ENCODE peak calls at places on chromosome 13, in four cellular contexts. W is colonic mucosa, D is Caco-2, Q is adipocyte. S is an unnamed sample. For H3K36me3, the result is how much of the 10 kb centered on the place peaks cover.

GRCh38 chr13:98284677-98285076 is 107.6 kb upstream of the RNF113B start:
- DNase-seq in W (no peak), D (no peak), Q (no peak), S (no peak)

GRCh38 chr13:85287528-85287927 is 511.7 kb downstream of the SLITRK6 start:
- DNase-seq in W (no peak), D (no peak), Q (no peak), S (no peak)

GRCh38 chr13:114268344-114269280 is 12.8 kb upstream of the UPF3A start:
- DNase-seq in W (no peak), D (no peak), Q (no peak), S (no peak)

GRCh38 chr13:50428183-50428877 is 413.1 kb downstream of the KCNRG start:
- DNase-seq in W (no peak), D (no peak), Q (no peak), S (no peak)

GRCh38 chr13:20127263-20127562 is 33.6 kb downstream of the GJA3 start:
- DNase-seq in W (no peak), D (no peak), Q (no peak), S (no peak)

GRCh38 chr13:61413572-61413971 is 2.1 kb downstream of the PCDH20 start:
- DNase-seq in W (no peak), D (no peak), Q (no peak), S (no peak)

GRCh38 chr13:105363747-105364177 is 1171.7 kb downstream of the EFNB2 start:
- DNase-seq in W (no peak), D (no peak), Q (no peak), S (no peak)

GRCh38 chr13:61149333-61149730 is 266.3 kb downstream of the PCDH20 start:
- DNase-seq in W (no peak), D (no peak), Q (no peak), S (no peak)

GRCh38 chr13:106612688-106613087 is 44.8 kb upstream of the ARGLU1 start:
- DNase-seq in W (peak), D (no peak), Q (peak), S (peak)

GRCh38 chr13:26956532-26957142 is 196.1 kb upstream of the GPR12 start:
- DNase-seq in W (peak), D (peak), Q (no peak), S (no peak)

GRCh38 chr13:35699805-35700204 is 223.3 kb upstream of the MAB21L1 start:
- DNase-seq in W (no peak), D (no peak), Q (peak), S (peak)

GRCh38 chr13:26019881-26020535 is 31.8 kb downstream of the SHISA2 start:
- DNase-seq in W (no peak), D (no peak), Q (peak), S (peak)

GRCh38 chr13:108895220-108895704 is 265.9 kb downstream of the MYO16 start:
- DNase-seq in W (no peak), D (no peak), Q (peak), S (peak)

GRCh38 chr13:39527961-39528720 is 74.9 kb downstream of the LHFPL6 start:
- DNase-seq in W (no peak), D (no peak), Q (peak), S (peak)

GRCh38 chr13:50969691-50970090 is 60.1 kb downstream of the RNASEH2B start:
- DNase-seq in W (no peak), D (peak), Q (peak), S (peak)

GRCh38 chr13:39616087-39616694 is 13.2 kb upstream of the LHFPL6 start:
- DNase-seq in W (peak), D (peak), Q (peak), S (peak)

GRCh38 chr13:66689037-66689619 is 541.0 kb downstream of the PCDH9 start:
- DNase-seq in W (no peak), D (no peak), Q (no peak), S (no peak)

GRCh38 chr13:95113601-95114000 is 187.7 kb downstream of the ABCC4 start:
- DNase-seq in W (no peak), D (no peak), Q (no peak), S (no peak)

GRCh38 chr13:47433461-47434005 is 536.7 kb upstream of the HTR2A start:
- DNase-seq in W (no peak), D (no peak), Q (no peak), S (peak)

GRCh38 chr13:91546865-91547264 is 148.4 kb downstream of the GPC5 start:
- DNase-seq in W (no peak), D (no peak), Q (no peak), S (no peak)

GRCh38 chr13:94345374-94346195 is 133.9 kb downstream of the DCT start:
- DNase-seq in W (no peak), D (no peak), Q (peak), S (no peak)

GRCh38 chr13:60509601-60510386 is 112.8 kb downstream of the TDRD3 start:
- DNase-seq in W (no peak), D (no peak), Q (peak), S (no peak)

GRCh38 chr13:21478881-21479808 is 20.0 kb upstream of the ZDHHC20 start:
- DNase-seq in W (peak), D (no peak), Q (peak), S (peak)

GRCh38 chr13:43878897-43879322 is 630 bp downstream of the CCDC122 start:
- DNase-seq in W (peak), D (peak), Q (peak), S (peak)

GRCh38 chr13:101514695-101515275 is 62.3 kb downstream of the ITGBL1 start:
- DNase-seq in W (peak), D (no peak), Q (peak), S (peak)

GRCh38 chr13:25752957-25753540 is 298.8 kb downstream of the SHISA2 start:
- DNase-seq in W (peak), D (no peak), Q (peak), S (peak)

GRCh38 chr13:33509642-33510229 is 224.2 kb upstream of the STARD13 start:
- DNase-seq in W (peak), D (no peak), Q (no peak), S (no peak)
- H3K4me3 ChIP-seq in W (no peak), D (no peak), Q (peak), S (no peak)

DNA sequence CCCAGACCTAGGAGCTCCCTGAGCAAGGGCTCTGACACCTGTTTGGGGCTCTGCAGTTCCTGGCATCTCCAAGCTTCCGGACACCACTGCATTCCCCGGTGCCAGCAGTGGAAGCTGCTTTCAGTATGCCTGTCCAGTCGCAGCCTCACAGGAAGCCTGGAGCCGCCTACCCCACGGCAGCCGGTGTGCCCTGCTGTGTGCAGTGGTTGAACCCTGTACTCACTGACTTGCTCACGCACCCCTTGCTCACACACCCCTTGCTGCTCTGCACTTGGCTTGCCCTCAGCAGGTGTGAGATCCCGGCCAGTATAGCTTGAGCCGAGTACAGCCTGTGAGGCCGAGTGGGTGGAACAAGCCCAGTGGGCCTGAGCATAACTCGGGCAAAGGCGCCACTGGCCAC is 70.3 kb downstream of the PIBF1 start:
- DNase-seq in W (no peak), D (no peak), Q (no peak), S (no peak)
- H3K36me3 ChIP-seq in W (under half), D (under half), Q (under half), S (under half)

GRCh38 chr13:80989241-80989640 is 648.3 kb upstream of the SPRY2 start:
- DNase-seq in W (no peak), D (no peak), Q (no peak), S (no peak)

GRCh38 chr13:80989770-80990169 is 648.8 kb upstream of the SPRY2 start:
- DNase-seq in W (no peak), D (no peak), Q (no peak), S (no peak)

GRCh38 chr13:80988752-80989151 is 647.8 kb upstream of the SPRY2 start:
- DNase-seq in W (no peak), D (no peak), Q (no peak), S (no peak)
- H3K4me3 ChIP-seq in W (no peak), D (no peak), Q (peak), S (no peak)

GRCh38 chr13:29516012-29516411 is 79.5 kb downstream of the SLC7A1 start:
- DNase-seq in W (no peak), D (no peak), Q (no peak), S (no peak)

GRCh38 chr13:29515372-29515771 is 80.1 kb downstream of the SLC7A1 start:
- DNase-seq in W (no peak), D (no peak), Q (no peak), S (no peak)

GRCh38 chr13:29513002-29513980 is 82.2 kb downstream of the SLC7A1 start:
- DNase-seq in W (no peak), D (no peak), Q (no peak), S (no peak)

GRCh38 chr13:29513981-29514719 is 81.3 kb downstream of the SLC7A1 start:
- DNase-seq in W (no peak), D (peak), Q (no peak), S (no peak)

GRCh38 chr13:29514720-29515310 is 80.7 kb downstream of the SLC7A1 start:
- DNase-seq in W (no peak), D (peak), Q (no peak), S (no peak)
- H3K36me3 ChIP-seq in W (under half), D (under half), Q (half or more), S (half or more)

GRCh38 chr13:110234532-110234931 is 72.4 kb downstream of the COL4A1 start:
- DNase-seq in W (no peak), D (no peak), Q (no peak), S (no peak)

GRCh38 chr13:110232146-110232545 is 74.8 kb downstream of the COL4A1 start:
- DNase-seq in W (no peak), D (no peak), Q (no peak), S (no peak)

GRCh38 chr13:110232756-110233155 is 74.2 kb downstream of the COL4A1 start:
- DNase-seq in W (no peak), D (no peak), Q (no peak), S (no peak)

GRCh38 chr13:110233682-110234280 is 73.2 kb downstream of the COL4A1 start:
- DNase-seq in W (no peak), D (no peak), Q (no peak), S (no peak)

GRCh38 chr13:110233181-110233641 is 73.7 kb downstream of the COL4A1 start:
- DNase-seq in W (no peak), D (no peak), Q (peak), S (peak)
- H3K4me3 ChIP-seq in W (no peak), D (no peak), Q (peak), S (no peak)

GRCh38 chr13:46352810-46353209 is 34.2 kb downstream of the RUBCNL start:
- DNase-seq in W (no peak), D (no peak), Q (no peak), S (no peak)
- H3K36me3 ChIP-seq in W (under half), D (under half), Q (under half), S (under half)

GRCh38 chr13:28532226-28533048 is 37.5 kb upstream of the FLT1 start:
- DNase-seq in W (no peak), D (no peak), Q (peak), S (no peak)

GRCh38 chr13:28531195-28531955 is 36.4 kb upstream of the FLT1 start:
- DNase-seq in W (peak), D (no peak), Q (peak), S (peak)

GRCh38 chr13:28533049-28533436 is 38.1 kb upstream of the FLT1 start:
- DNase-seq in W (no peak), D (no peak), Q (peak), S (no peak)

GRCh38 chr13:28530729-28531194 is 35.8 kb upstream of the FLT1 start:
- DNase-seq in W (no peak), D (no peak), Q (peak), S (no peak)

GRCh38 chr13:28531956-28532225 is 37.0 kb upstream of the FLT1 start:
- DNase-seq in W (no peak), D (no peak), Q (no peak), S (no peak)
- H3K4me3 ChIP-seq in W (no peak), D (no peak), Q (peak), S (peak)

DNA sequence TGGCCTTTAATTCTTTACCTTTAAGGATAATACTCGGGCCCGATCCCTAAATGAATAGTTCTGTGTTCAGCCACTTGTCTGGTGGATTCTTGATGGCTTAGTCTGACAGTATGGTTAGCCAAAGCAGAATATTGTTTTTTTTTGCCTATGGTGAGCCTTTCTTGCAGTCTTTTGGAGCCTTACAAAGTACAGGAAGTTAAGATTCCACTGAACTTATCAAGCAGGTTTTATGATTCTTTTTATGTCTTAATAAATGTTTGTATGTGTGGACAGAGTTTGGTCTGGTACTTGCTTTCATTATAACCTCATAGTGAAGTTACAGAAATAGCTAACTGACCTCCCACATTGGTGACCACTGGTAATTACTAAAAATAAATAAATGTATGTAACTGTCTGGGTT is 17.1 kb downstream of the PCCA start:
- DNase-seq in W (no peak), D (no peak), Q (no peak), S (no peak)
- H3K36me3 ChIP-seq in W (under half), D (under half), Q (under half), S (under half)

DNA sequence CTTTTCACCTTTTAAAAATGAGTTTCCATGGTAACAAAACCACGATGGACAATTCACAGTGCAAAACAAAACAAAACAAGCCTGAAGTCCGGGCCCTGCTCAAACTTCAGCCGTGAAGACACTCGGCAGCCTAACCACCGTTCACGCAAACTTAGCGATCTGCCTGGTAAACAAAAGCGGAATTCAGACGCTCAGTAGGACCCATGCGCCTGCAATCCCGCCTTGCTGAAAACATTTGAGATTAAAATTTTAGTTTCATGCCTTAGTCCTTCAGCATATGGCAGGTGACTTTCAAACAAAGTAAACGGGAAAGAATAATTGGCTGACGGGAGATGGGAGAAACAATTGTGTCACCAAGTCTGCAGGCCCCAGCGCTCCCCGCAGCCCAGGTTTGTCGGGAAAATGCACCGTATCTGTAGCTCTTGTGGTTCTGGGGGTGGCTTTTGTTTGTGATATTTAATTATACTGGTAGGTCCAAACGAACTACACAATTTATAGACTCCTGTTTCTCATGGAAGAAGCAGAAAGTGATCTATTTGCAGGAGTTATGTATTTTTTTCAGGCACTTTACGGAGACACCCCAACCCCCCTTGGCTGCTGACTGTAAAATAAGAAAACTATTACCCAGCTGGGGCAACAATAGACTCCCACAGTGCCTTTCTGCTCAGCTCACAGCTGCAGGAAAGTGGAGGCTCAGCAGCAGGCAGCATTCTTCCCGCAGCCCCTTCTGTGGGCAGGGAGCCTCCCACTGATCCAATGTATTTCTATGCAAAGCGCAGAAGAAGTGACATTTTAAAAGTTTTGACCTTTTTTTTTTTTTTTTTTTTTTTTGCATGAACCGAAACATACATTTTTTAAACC is 94.7 kb downstream of the SOX1 start:
- DNase-seq in W (no peak), D (peak), Q (no peak), S (no peak)
- H3K4me3 ChIP-seq in W (no peak), D (no peak), Q (no peak), S (no peak)

GRCh38 chr13:113224486-113224885 is 15.1 kb downstream of the CUL4A start:
- DNase-seq in W (no peak), D (no peak), Q (no peak), S (no peak)

GRCh38 chr13:113219311-113219940 is 10.0 kb downstream of the CUL4A start:
- DNase-seq in W (no peak), D (no peak), Q (no peak), S (no peak)

GRCh38 chr13:113220141-113220598 is 10.8 kb downstream of the CUL4A start:
- DNase-seq in W (peak), D (no peak), Q (no peak), S (no peak)

GRCh38 chr13:113216165-113217056 is 7.0 kb downstream of the CUL4A start:
- DNase-seq in W (peak), D (no peak), Q (peak), S (peak)

GRCh38 chr13:113220877-113221276 is 11.5 kb downstream of the CUL4A start:
- DNase-seq in W (no peak), D (no peak), Q (peak), S (no peak)
- H3K36me3 ChIP-seq in W (under half), D (under half), Q (under half), S (half or more)